ENCODE peak calls at places on chromosomes 5 and 9, in six cellular contexts. H is activated CD4-positive, alpha-beta T cell treated with anti-CD3 and anti-CD28 coated beads, Interleukin-2, amount 50 U/mL, for 48 hours; E is SJSA1; B is substantia nigra; L is stimulated activated effector memory CD8-positive, alpha-beta T cell treated with anti-CD3 and anti-CD28 coated beads, Interleukin-12 subunit alpha, Interleukin-12 subunit beta, amount 100 ng/mL, for 72 hours; J is GM20000. V is an unnamed sample.

GRCh38 chr5:69295088-69295754 is 37.4 kb downstream of the CCDC125 start:
- DNase-seq in H (no peak), E (no peak), B (no peak), L (no peak), J (no peak), V (no peak)

GRCh38 chr5:127092690-127093089 is 19.4 kb upstream of the C5orf63 start:
- DNase-seq in H (no peak), E (no peak), B (no peak), L (peak; percentile 35), J (no peak), V (no peak)

GRCh38 chr5:1985781-1986180 is 103.1 kb upstream of the IRX4 start:
- DNase-seq in H (no peak), E (no peak), B (no peak), L (no peak), J (no peak), V (no peak)

GRCh38 chr9:69030851-69031645 is 4.5 kb upstream of the FXN start:
- DNase-seq in H (no peak), E (no peak), B (no peak), L (no peak), J (no peak), V (no peak)

GRCh38 chr5:756865-757345 is 27.6 kb downstream of the ZDHHC11B start:
- DNase-seq in H (no peak), E (peak; percentile 57), B (no peak), L (no peak), J (peak; percentile 34), V (no peak)

GRCh38 chr5:134001938-134002731 is 2.6 kb downstream of the VDAC1 start:
- DNase-seq in H (no peak), E (no peak), B (no peak), L (no peak), J (no peak), V (no peak)

GRCh38 chr9:126698251-126698650 is 84.5 kb downstream of the LMX1B start:
- DNase-seq in H (no peak), E (no peak), B (no peak), L (no peak), J (no peak), V (no peak)

GRCh38 chr5:103708601-103709000 is 146.0 kb upstream of the NUDT12 start:
- DNase-seq in H (no peak), E (no peak), B (no peak), L (no peak), J (no peak), V (no peak)

GRCh38 chr9:74499111-74499601 is 2.0 kb downstream of the RORB start:
- DNase-seq in H (no peak), E (no peak), B (peak; percentile 14), L (no peak), J (peak; percentile 21), V (no peak)